ENCODE peak calls at places on chromosomes 5 and 9, in five cellular contexts. G is DND-41, Q is uterus, K is mammary epithelial cell, M is heart right ventricle. U is an unnamed sample.
A peak's percentile ranks its signal among the peaks of the same experiment; 100 is the strongest.

GRCh38 chr9:103872811-103873210 is 221.3 kb upstream of the SMC2 start:
- DNase-seq in K (no peak), M (no peak), Q (no peak), G (no peak), U (no peak)

GRCh38 chr5:66554211-66554610 is 42.0 kb upstream of the MAST4 start:
- DNase-seq in Q (no peak), K (peak; percentile 96), M (no peak), G (peak; percentile 62), U (peak; percentile 97)

GRCh38 chr9:135562235-135562745 is 734 bp downstream of the PAEP start:
- DNase-seq in K (no peak), G (no peak), M (no peak), Q (no peak), U (no peak)

GRCh38 chr5:34916518-34916917 is 1.0 kb downstream of the BRIX1 start:
- DNase-seq in K (no peak), Q (no peak), G (no peak), M (no peak), U (no peak)

GRCh38 chr9:95776131-95776530 is 99.4 kb upstream of the ERCC6L2 start:
- DNase-seq in K (no peak), Q (no peak), G (no peak), M (no peak), U (no peak)

GRCh38 chr5:179228341-179229121 is 116.7 kb downstream of the ADAMTS2 start:
- DNase-seq in Q (peak; percentile 16), G (no peak), K (no peak), M (no peak), U (no peak)

GRCh38 chr9:3403315-3403714 is 122.5 kb downstream of the RFX3 start:
- DNase-seq in M (no peak), G (no peak), K (peak; percentile 3), Q (no peak), U (no peak)

GRCh38 chr9:128475867-128476266 is 20.1 kb downstream of the ODF2 start:
- DNase-seq in Q (no peak), K (no peak), G (no peak), M (no peak), U (no peak)

GRCh38 chr9:132027752-132028666 is 51.7 kb downstream of the MED27 start:
- DNase-seq in K (peak; percentile 80), Q (no peak), G (no peak), M (no peak), U (no peak)

GRCh38 chr5:16675747-16676255 is 59.0 kb upstream of the RETREG1 start:
- DNase-seq in M (no peak), K (no peak), G (no peak), Q (no peak), U (no peak)

GRCh38 chr5:9766581-9766980 is 136.4 kb upstream of the TAS2R1 start:
- DNase-seq in G (no peak), M (no peak), K (peak; percentile 38), Q (no peak), U (peak; percentile 55)

GRCh38 chr9:133935328-133936040 is 56.6 kb downstream of the VAV2 start:
- DNase-seq in Q (peak; percentile 75), G (no peak), M (peak; percentile 74), K (no peak), U (no peak)

GRCh38 chr9:129178983-129179382 is 922 bp upstream of the IER5L start:
- DNase-seq in M (no peak), K (no peak), Q (no peak), G (no peak), U (no peak)

GRCh38 chr9:108913391-108913790 is 20.5 kb downstream of the ELP1 start:
- DNase-seq in K (no peak), G (no peak), Q (no peak), M (no peak), U (no peak)

GRCh38 chr5:81825237-81825636 is 74.3 kb upstream of the SSBP2 start:
- DNase-seq in Q (peak; percentile 39), K (peak; percentile 77), M (peak; percentile 67), G (no peak), U (peak; percentile 26)

GRCh38 chr9:128096614-128097013 is 28.6 kb downstream of the SLC25A25 start:
- DNase-seq in K (no peak), G (no peak), Q (no peak), M (no peak), U (no peak)

GRCh38 chr5:60727032-60727431 is 27.1 kb upstream of the DEPDC1B start:
- DNase-seq in K (no peak), M (no peak), G (no peak), Q (no peak), U (no peak)

GRCh38 chr5:166907314-166907713 is 1384.1 kb upstream of the WWC1 start:
- DNase-seq in K (peak; percentile 26), Q (no peak), M (no peak), G (no peak), U (no peak)

GRCh38 chr5:142491260-142491659 is 166.4 kb upstream of the SPRY4 start:
- DNase-seq in K (no peak), G (no peak), Q (no peak), M (peak; percentile 12), U (no peak)
- H3K27ac ChIP-seq in K (no peak overlapping the region), G (no peak overlapping the region), Q (no peak overlapping the region), M (peak overlapping the region; percentile 83), U (no peak overlapping the region)

GRCh38 chr5:132406144-132406783 is 36.8 kb downstream of the SLC22A5 start:
- DNase-seq in M (no peak), Q (no peak), G (no peak), K (no peak), U (no peak)

GRCh38 chr5:132407970-132408369 is 38.5 kb downstream of the SLC22A5 start:
- DNase-seq in M (no peak), G (no peak), K (no peak), Q (no peak), U (no peak)

GRCh38 chr5:132408965-132409364 is 39.5 kb downstream of the SLC22A5 start:
- DNase-seq in G (no peak), M (no peak), K (no peak), Q (no peak), U (no peak)

GRCh38 chr5:132410451-132411381 is 41.2 kb downstream of the SLC22A5 start:
- DNase-seq in K (no peak), M (peak; percentile 86), Q (peak; percentile 84), G (peak; percentile 91), U (no peak)

GRCh38 chr5:132408456-132408855 is 38.9 kb downstream of the SLC22A5 start:
- DNase-seq in Q (no peak), K (no peak), G (peak; percentile 2), M (no peak), U (no peak)
- H3K27ac ChIP-seq in Q (peak overlapping the region; percentile 94), K (no peak overlapping the region), G (no peak overlapping the region), M (peak overlapping the region; percentile 99), U (no peak overlapping the region)

DNA sequence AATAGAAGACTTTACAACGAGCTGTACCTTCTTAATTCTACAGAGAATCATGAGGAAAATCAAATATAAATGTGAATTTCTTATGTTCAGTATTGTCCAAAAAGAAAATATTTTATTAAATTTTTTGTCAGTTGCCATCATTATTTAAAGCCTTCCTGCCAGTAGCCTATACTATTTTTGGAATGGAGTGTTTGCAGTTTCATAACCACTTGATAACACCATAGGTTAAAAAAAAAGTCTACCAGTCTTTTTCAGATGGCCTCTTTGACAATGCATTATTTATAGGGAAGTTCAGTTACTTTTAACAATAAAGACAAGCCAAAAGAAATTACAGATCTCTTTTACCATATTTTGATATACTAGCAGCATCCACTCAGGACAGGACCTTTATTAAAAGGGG is 80.3 kb upstream of the CCDC152 start:
- DNase-seq in M (no peak), G (no peak), Q (no peak), K (no peak), U (no peak)
- H3K27ac ChIP-seq in M (no peak overlapping the region), G (no peak overlapping the region), Q (no peak overlapping the region), K (no peak overlapping the region), U (no peak overlapping the region)

DNA sequence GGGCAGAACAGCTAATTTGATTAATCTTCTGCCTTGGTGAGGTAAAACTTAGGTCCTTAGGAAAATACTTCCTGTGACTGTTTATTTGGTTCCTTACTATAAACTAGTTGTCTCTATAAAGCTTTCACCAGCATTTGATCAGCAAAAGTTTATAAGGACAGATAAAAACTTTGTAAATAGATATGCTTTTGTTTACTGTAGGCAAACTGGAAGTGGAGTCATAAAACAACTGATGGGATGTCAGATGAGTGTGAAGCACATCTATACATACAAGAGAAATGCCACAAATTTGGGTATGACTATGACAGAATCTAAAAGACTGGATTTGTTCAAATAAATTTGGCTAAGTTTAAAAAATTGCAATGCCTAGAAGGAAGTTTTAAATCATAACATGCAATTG is 5.5 kb downstream of the PTGER4 start:
- DNase-seq in M (no peak), K (no peak), G (no peak), Q (no peak), U (no peak)
- H3K27ac ChIP-seq in M (peak overlapping the region; percentile 95), K (no peak overlapping the region), G (peak overlapping the region; percentile 75), Q (peak overlapping the region; percentile 55), U (no peak overlapping the region)

DNA sequence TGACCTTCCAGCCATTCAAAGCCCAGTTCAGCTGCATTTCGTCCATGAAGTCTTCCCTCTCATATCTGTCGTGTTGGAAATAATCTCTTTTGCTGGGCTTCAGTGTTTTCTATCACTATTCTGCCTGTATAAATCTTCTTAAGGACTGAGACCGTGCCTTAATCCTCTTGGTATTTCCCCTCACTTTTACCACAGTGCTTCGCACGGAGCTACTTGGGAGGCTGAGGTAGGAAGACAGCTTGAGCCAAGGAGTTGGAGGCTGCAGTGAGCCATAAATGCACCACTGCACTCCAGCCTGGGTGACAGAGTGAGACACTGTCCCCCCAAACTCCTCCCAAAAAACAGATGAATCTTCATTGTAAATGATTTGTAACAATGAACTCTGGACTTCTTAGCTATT is 57.8 kb downstream of the PHAX start:
- DNase-seq in Q (no peak), G (no peak), K (no peak), M (no peak), U (no peak)
- H3K27ac ChIP-seq in Q (no peak overlapping the region), G (no peak overlapping the region), K (no peak overlapping the region), M (no peak overlapping the region), U (no peak overlapping the region)

GRCh38 chr9:69945671-69946141 is 97.9 kb upstream of the MAMDC2 start:
- DNase-seq in K (no peak), Q (no peak), M (peak; percentile 40), G (no peak), U (no peak)
- H3K27ac ChIP-seq in K (peak overlapping the region; percentile 23), Q (no peak overlapping the region), M (no peak overlapping the region), G (no peak overlapping the region), U (peak overlapping the region; percentile 70)

GRCh38 chr9:99106044-99106375 is 1.1 kb downstream of the TGFBR1 start:
- DNase-seq in G (no peak), K (no peak), M (no peak), Q (no peak), U (no peak)

GRCh38 chr9:99109522-99109921 is 4.6 kb downstream of the TGFBR1 start:
- DNase-seq in Q (no peak), K (no peak), G (no peak), M (no peak), U (no peak)

GRCh38 chr9:99104459-99105151 is at the start of gene TGFBR1:
- DNase-seq in K (peak; percentile 89), M (peak; percentile 92), Q (peak; percentile 95), G (peak; percentile 93), U (peak; percentile 60)

GRCh38 chr9:99105152-99106043 is 485 bp downstream of the TGFBR1 start:
- DNase-seq in M (peak; percentile 73), K (peak; percentile 83), G (peak; percentile 49), Q (peak; percentile 67), U (no peak)

DNA sequence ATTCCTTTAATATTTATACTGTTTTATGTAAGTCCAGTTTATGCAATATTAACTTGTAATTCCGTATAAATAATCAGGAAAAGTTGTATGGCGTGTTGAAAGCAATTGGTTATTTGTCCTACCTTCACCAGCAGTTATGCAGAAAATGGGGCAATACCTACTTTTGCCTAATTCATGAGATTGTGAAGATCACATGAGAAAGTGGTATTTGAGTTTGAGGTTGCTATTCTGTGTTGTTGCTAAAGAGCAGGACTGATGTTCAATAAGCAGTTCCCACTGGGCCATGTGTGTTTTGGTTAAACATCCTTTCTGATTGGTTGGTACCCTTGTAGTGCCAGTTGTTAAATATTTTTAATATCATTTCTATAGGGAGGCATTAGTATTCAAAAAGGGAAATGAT is 3.2 kb downstream of the TGFBR1 start:
- DNase-seq in G (no peak), M (no peak), Q (no peak), K (no peak), U (no peak)
- H3K27ac ChIP-seq in G (no peak overlapping the region), M (peak overlapping the region; percentile 58), Q (peak overlapping the region; percentile 50), K (no peak overlapping the region), U (no peak overlapping the region)

U was measured in epithelial cell of prostate.